ENCODE peak calls at places on chromosomes 2 and 18, in ten cellular contexts. One of them, this sample, is unnamed.

GRCh38 chr18:58097127-58097906 is 53.3 kb downstream of the NEDD4L start:
- DNase-seq in B cell: no peak
- DNase-seq in Calu3: no peak
- DNase-seq in substantia nigra: no peak
- DNase-seq in iPS-NIHi11: no peak
- DNase-seq in pons: no peak
- DNase-seq in WTC11: no peak
- DNase-seq in cardiac fibroblast: peak; percentile 17
- DNase-seq in NCI-H1417: no peak
- DNase-seq in putamen: no peak
- DNase-seq in this sample: no peak

GRCh38 chr2:224395646-224396390 is 6.1 kb downstream of the FAM124B start:
- DNase-seq in WTC11: no peak
- DNase-seq in pons: no peak
- DNase-seq in substantia nigra: no peak
- DNase-seq in putamen: no peak
- DNase-seq in B cell: no peak
- DNase-seq in NCI-H1417: no peak
- DNase-seq in cardiac fibroblast: no peak
- DNase-seq in Calu3: no peak
- DNase-seq in iPS-NIHi11: no peak
- DNase-seq in this sample: no peak

GRCh38 chr2:19140463-19141208 is 217.8 kb downstream of the OSR1 start:
- DNase-seq in Calu3: peak; percentile 66
- DNase-seq in cardiac fibroblast: peak; percentile 58
- DNase-seq in substantia nigra: no peak
- DNase-seq in putamen: no peak
- DNase-seq in WTC11: no peak
- DNase-seq in NCI-H1417: no peak
- DNase-seq in pons: no peak
- DNase-seq in B cell: no peak
- DNase-seq in iPS-NIHi11: peak; percentile 26
- DNase-seq in this sample: no peak

GRCh38 chr2:147374410-147374811 is 470.4 kb upstream of the ACVR2A start:
- DNase-seq in iPS-NIHi11: no peak
- DNase-seq in Calu3: no peak
- DNase-seq in NCI-H1417: no peak
- DNase-seq in WTC11: no peak
- DNase-seq in pons: no peak
- DNase-seq in B cell: no peak
- DNase-seq in substantia nigra: no peak
- DNase-seq in cardiac fibroblast: peak; percentile 80
- DNase-seq in putamen: no peak
- DNase-seq in this sample: no peak

GRCh38 chr18:22346968-22347611 is 70.6 kb downstream of the CTAGE1 start:
- DNase-seq in putamen: no peak
- DNase-seq in B cell: no peak
- DNase-seq in substantia nigra: no peak
- DNase-seq in cardiac fibroblast: peak; percentile 77
- DNase-seq in pons: no peak
- DNase-seq in Calu3: peak; percentile 72
- DNase-seq in WTC11: peak; percentile 66
- DNase-seq in NCI-H1417: no peak
- DNase-seq in iPS-NIHi11: peak; percentile 70
- DNase-seq in this sample: no peak

GRCh38 chr2:155256803-155257202 is 558.3 kb downstream of the KCNJ3 start:
- DNase-seq in B cell: no peak
- DNase-seq in pons: no peak
- DNase-seq in substantia nigra: no peak
- DNase-seq in putamen: no peak
- DNase-seq in WTC11: peak; percentile 56
- DNase-seq in NCI-H1417: no peak
- DNase-seq in Calu3: no peak
- DNase-seq in iPS-NIHi11: peak; percentile 14
- DNase-seq in cardiac fibroblast: no peak
- DNase-seq in this sample: no peak

GRCh38 chr2:188659656-188660406 is 314.3 kb upstream of the COL3A1 start:
- DNase-seq in iPS-NIHi11: no peak
- DNase-seq in NCI-H1417: no peak
- DNase-seq in substantia nigra: no peak
- DNase-seq in B cell: no peak
- DNase-seq in Calu3: no peak
- DNase-seq in putamen: no peak
- DNase-seq in pons: no peak
- DNase-seq in cardiac fibroblast: peak; percentile 57
- DNase-seq in WTC11: no peak
- DNase-seq in this sample: no peak

GRCh38 chr2:101815739-101816391 is 118.4 kb downstream of the MAP4K4 start:
- DNase-seq in iPS-NIHi11: no peak
- DNase-seq in cardiac fibroblast: no peak
- DNase-seq in NCI-H1417: no peak
- DNase-seq in B cell: no peak
- DNase-seq in pons: no peak
- DNase-seq in substantia nigra: no peak
- DNase-seq in Calu3: no peak
- DNase-seq in putamen: no peak
- DNase-seq in WTC11: no peak
- DNase-seq in this sample: no peak

GRCh38 chr2:38261569-38262513 is 115.2 kb downstream of the ATL2 start:
- DNase-seq in B cell: no peak
- DNase-seq in Calu3: no peak
- DNase-seq in pons: no peak
- DNase-seq in cardiac fibroblast: no peak
- DNase-seq in iPS-NIHi11: no peak
- DNase-seq in putamen: no peak
- DNase-seq in substantia nigra: no peak
- DNase-seq in WTC11: no peak
- DNase-seq in NCI-H1417: no peak
- DNase-seq in this sample: peak; percentile 45

GRCh38 chr2:120238728-120239487 is 13.7 kb upstream of the RALB start:
- DNase-seq in iPS-NIHi11: no peak
- DNase-seq in Calu3: peak; percentile 88
- DNase-seq in B cell: no peak
- DNase-seq in cardiac fibroblast: peak; percentile 54
- DNase-seq in substantia nigra: no peak
- DNase-seq in NCI-H1417: no peak
- DNase-seq in putamen: no peak
- DNase-seq in pons: no peak
- DNase-seq in WTC11: no peak
- DNase-seq in this sample: no peak

GRCh38 chr2:54909006-54909405 is 141.2 kb downstream of the RTN4 start:
- DNase-seq in B cell: no peak
- DNase-seq in NCI-H1417: no peak
- DNase-seq in cardiac fibroblast: no peak
- DNase-seq in iPS-NIHi11: no peak
- DNase-seq in Calu3: no peak
- DNase-seq in WTC11: no peak
- DNase-seq in substantia nigra: no peak
- DNase-seq in putamen: no peak
- DNase-seq in pons: no peak
- DNase-seq in this sample: no peak

GRCh38 chr2:118696786-118697465 is 150.5 kb downstream of the EN1 start:
- DNase-seq in putamen: no peak
- DNase-seq in B cell: no peak
- DNase-seq in WTC11: no peak
- DNase-seq in iPS-NIHi11: no peak
- DNase-seq in cardiac fibroblast: no peak
- DNase-seq in Calu3: no peak
- DNase-seq in NCI-H1417: no peak
- DNase-seq in pons: no peak
- DNase-seq in substantia nigra: no peak
- DNase-seq in this sample: no peak

GRCh38 chr2:37802106-37802791 is 122.8 kb upstream of the RMDN2 start:
- DNase-seq in NCI-H1417: no peak
- DNase-seq in pons: no peak
- DNase-seq in WTC11: no peak
- DNase-seq in Calu3: peak; percentile 44
- DNase-seq in iPS-NIHi11: no peak
- DNase-seq in substantia nigra: no peak
- DNase-seq in putamen: no peak
- DNase-seq in B cell: no peak
- DNase-seq in cardiac fibroblast: no peak
- DNase-seq in this sample: no peak

GRCh38 chr2:240873805-240874714 is 5.4 kb downstream of the AGXT start:
- DNase-seq in cardiac fibroblast: peak; percentile 14
- DNase-seq in NCI-H1417: peak; percentile 59
- DNase-seq in pons: no peak
- DNase-seq in substantia nigra: no peak
- DNase-seq in putamen: no peak
- DNase-seq in WTC11: peak; percentile 31
- DNase-seq in B cell: peak; percentile 29
- DNase-seq in Calu3: peak; percentile 29
- DNase-seq in iPS-NIHi11: peak; percentile 63
- DNase-seq in this sample: no peak

GRCh38 chr2:105576440-105577241 is 168.1 kb upstream of the NCK2 start:
- DNase-seq in NCI-H1417: peak; percentile 17
- DNase-seq in putamen: peak; percentile 22
- DNase-seq in iPS-NIHi11: peak; percentile 63
- DNase-seq in Calu3: peak; percentile 23
- DNase-seq in cardiac fibroblast: peak; percentile 86
- DNase-seq in WTC11: peak; percentile 29
- DNase-seq in pons: peak; percentile 67
- DNase-seq in substantia nigra: no peak
- DNase-seq in B cell: peak; percentile 41
- DNase-seq in this sample: peak; percentile 70